ENCODE peak calls at places on chromosomes 3 and 15, in four cellular contexts. N, J, T and O are unnamed samples.

GRCh38 chr15:88476635-88477038 is 9.1 kb downstream of the MRPS11 start:
- DNase-seq in T (peak; percentile 74), N (peak; percentile 46), J (peak; percentile 69), O (peak; percentile 44)

GRCh38 chr15:66839511-66840112 is 137.6 kb downstream of the SMAD6 start:
- DNase-seq in J (no peak), N (no peak), T (peak; percentile 25), O (no peak)

GRCh38 chr3:82000773-82001172 is 239.3 kb upstream of the GBE1 start:
- DNase-seq in T (no peak), J (no peak), N (no peak), O (no peak)

GRCh38 chr15:82999905-83000671 is 11.4 kb downstream of the C15orf40 start:
- DNase-seq in N (no peak), J (peak; percentile 85), T (peak; percentile 83), O (peak; percentile 46)

GRCh38 chr3:184003187-184003967 is 14.3 kb downstream of the ABCC5 start:
- DNase-seq in J (peak; percentile 68), N (no peak), T (peak; percentile 71), O (no peak)

GRCh38 chr3:60017631-60018030 is 967.8 kb upstream of the CFAP20DC start:
- DNase-seq in T (no peak), N (no peak), J (peak; percentile 2), O (peak; percentile 23)

GRCh38 chr3:188523291-188523690 is 369.3 kb downstream of the LPP start:
- DNase-seq in J (no peak), N (no peak), T (no peak), O (no peak)

GRCh38 chr3:143629726-143630125 is 218.5 kb downstream of the SLC9A9 start:
- DNase-seq in J (no peak), T (no peak), N (no peak), O (no peak)

GRCh38 chr15:99430881-99431401 is 134.8 kb upstream of the MEF2A start:
- DNase-seq in N (peak; percentile 5), T (no peak), J (no peak), O (no peak)

GRCh38 chr15:69615756-69616155 is 163.1 kb downstream of the RPLP1 start:
- DNase-seq in T (no peak), J (no peak), N (no peak), O (no peak)

GRCh38 chr15:43867096-43867495 is 40.3 kb downstream of the WDR76 start:
- DNase-seq in T (no peak), J (no peak), N (no peak), O (no peak)

GRCh38 chr3:125386811-125387210 is 11.7 kb upstream of the ZNF148 start:
- DNase-seq in T (peak; percentile 89), J (peak; percentile 83), N (no peak), O (no peak)

GRCh38 chr3:4644954-4645353 is 151.8 kb downstream of the ITPR1 start:
- DNase-seq in J (peak; percentile 8), T (no peak), N (no peak), O (no peak)

GRCh38 chr3:192482809-192483208 is 244.5 kb downstream of the FGF12 start:
- DNase-seq in N (no peak), J (no peak), T (peak; percentile 50), O (no peak)

GRCh38 chr15:92879949-92880725 is 20.0 kb upstream of the CHD2 start:
- DNase-seq in T (no peak), N (no peak), J (no peak), O (no peak)

GRCh38 chr15:62559049-62559733 is 394.1 kb upstream of the C2CD4B start:
- DNase-seq in J (peak; percentile 36), N (peak; percentile 48), T (peak; percentile 80), O (no peak)

GRCh38 chr3:192571197-192571791 is 156.0 kb downstream of the FGF12 start:
- DNase-seq in N (peak; percentile 56), J (peak; percentile 56), T (peak; percentile 53), O (no peak)

GRCh38 chr3:120167488-120167887 is 73.2 kb upstream of the GSK3B start:
- DNase-seq in N (no peak), J (no peak), T (no peak), O (no peak)

DNA sequence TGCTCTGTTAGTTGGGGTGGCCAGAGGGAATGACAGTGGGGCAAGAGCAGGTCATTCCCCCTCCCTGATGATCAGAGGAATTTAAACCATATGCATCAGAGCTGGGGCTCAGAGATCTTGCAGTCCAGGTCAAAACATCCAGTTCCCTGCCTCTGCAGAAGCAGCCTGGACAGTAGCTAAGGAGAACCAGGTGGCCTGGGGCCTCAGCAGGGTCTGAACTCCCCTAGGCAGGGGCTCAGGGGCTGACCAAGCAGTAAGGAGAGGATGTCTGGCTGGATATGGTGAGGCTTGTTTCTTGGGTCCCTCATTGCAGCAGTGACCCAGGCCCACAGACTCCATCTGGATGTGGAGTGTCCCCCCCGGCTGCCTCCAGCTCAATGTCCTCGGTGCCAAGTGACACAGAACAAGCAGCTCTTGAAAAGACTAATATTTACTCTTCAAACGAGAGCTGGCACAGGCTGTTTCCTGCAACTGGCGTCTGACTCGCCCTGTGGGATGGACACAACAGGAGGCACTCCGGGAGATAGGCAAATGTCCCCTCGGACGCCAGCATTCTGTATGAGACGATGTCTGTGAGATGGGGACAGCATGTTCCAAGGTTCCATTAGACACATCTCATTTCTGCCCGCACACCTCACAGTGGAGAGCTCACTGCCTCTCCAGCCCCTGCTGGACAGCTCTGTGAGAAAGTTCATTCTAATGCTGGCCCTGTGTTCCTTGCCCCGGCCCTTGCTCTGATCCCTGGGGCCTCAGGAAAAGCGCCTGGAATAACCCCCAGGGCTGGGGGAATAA is 37.1 kb downstream of the SEC22C start:
- DNase-seq in T (no peak), N (peak; percentile 23), J (peak; percentile 30), O (no peak)
- TF ChIP-seq CTCF in T (no peak), N (no peak), J (peak; percentile 54), O (no peak)

DNA sequence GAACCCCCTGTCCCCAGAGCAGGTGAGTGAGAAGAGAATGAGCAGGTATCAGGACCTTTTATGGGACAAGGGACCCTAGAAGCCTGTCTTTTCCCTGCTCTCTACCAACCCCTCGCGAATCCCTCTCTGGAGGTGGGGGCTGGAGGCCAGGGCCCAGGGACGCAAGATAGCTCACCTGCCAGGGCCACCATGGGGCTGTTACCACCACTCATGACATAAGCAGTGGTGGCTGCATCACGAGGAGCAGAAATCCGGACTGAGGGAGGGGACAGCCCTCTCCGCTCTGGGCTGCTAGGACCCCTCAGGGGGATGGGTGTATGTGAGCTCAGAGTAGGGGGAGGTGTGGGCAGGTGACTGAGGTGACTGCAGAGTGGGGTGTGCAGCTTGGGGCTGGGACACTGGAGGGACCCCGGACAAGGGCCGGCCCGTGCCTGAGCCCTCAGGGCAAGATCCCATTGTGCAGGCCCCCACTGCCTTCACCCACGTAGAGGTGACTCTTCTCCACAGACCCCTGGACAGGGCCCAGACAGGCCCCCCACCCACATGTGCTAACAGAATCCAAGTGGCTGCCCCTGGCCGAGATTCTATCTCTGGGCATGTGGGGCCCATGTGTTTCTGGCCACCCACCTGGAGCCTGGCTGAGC is 190.6 kb downstream of the TBC1D2B start:
- DNase-seq in N (no peak), T (no peak), J (no peak), O (no peak)
- TF ChIP-seq CTCF in N (no peak), T (no peak), J (no peak), O (no peak)

DNA sequence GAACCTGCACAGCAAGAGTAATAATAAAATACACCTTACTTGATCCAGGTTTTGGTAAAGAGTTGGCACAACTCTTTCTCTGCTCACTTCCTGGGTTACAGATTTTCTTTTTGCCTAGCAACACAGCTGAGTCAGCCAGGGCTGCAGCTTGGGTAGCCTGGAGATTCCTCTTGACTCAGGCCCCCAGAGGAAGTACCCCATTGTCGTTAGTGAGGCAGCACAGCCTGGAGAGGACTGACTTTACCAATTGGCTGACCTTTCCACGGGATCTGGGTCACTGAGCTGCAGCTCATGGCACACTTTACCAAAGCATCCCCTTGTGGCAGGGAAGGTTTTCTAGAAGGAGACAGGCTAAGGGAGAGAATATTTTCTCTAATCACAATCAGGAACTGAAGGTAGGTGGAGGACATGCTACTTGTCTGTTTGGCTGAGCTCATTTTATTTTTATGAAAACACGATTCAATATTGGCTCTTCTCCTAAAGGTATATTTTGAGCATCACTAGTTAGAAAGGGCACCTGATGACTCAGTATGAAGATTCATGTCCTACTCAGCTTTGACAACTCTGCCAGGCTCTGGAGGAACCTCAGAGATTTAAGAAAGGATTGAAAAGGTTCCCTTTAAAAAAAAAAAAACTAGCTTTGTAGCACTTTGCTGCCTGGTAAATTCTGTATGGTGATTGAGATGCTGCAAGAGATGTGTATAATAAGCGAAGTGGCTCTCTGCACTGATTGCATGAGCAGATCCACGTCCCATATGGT is 124.9 kb downstream of the CHDH start:
- DNase-seq in J (no peak), T (no peak), N (no peak), O (no peak)
- TF ChIP-seq CTCF in J (peak; percentile 19), T (no peak), N (no peak), O (no peak)

GRCh38 chr3:123883111-123883510 is 1.0 kb downstream of the MYLK start:
- DNase-seq in N (no peak), J (no peak), T (no peak), O (no peak)

GRCh38 chr3:123878807-123879206 is 5.3 kb downstream of the MYLK start:
- DNase-seq in N (no peak), J (no peak), T (no peak), O (no peak)

GRCh38 chr3:123881771-123882170 is 2.4 kb downstream of the MYLK start:
- DNase-seq in J (no peak), N (no peak), T (no peak), O (no peak)

GRCh38 chr3:123883656-123884257 is 375 bp downstream of the MYLK start:
- DNase-seq in J (peak; percentile 8), N (peak; percentile 28), T (peak; percentile 13), O (no peak)

DNA sequence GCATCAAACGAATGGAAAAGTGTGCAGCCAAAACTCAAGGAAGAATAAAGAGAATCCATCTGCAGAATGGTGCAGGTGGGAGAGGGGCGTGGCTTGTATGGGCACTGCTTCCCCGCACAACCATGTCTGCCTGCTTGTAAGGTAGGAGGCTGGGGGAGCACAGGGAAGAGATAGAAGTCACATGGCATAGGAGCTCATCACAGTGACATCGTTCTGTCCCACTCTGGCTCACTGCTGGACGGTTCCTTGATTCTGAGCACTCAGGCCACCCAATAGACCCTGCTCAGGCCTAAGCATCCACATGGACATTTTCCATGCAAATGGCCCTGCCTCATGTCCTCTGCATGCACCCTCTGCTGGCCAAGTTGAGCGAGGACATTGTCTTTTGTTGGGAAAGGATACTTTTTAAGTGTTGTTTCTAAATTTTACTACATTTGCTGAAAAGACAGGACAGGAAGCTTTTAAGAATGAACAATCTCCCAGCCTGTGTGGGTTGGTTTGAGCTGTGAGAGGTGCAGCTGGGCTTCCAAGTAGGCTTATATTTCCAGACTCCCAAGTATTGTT is 3.1 kb downstream of the MYLK start:
- DNase-seq in J (peak; percentile 76), T (peak; percentile 66), N (no peak), O (no peak)
- TF ChIP-seq CTCF in J (peak; percentile 90), T (peak; percentile 68), N (peak; percentile 18), O (peak; percentile 10)

DNA sequence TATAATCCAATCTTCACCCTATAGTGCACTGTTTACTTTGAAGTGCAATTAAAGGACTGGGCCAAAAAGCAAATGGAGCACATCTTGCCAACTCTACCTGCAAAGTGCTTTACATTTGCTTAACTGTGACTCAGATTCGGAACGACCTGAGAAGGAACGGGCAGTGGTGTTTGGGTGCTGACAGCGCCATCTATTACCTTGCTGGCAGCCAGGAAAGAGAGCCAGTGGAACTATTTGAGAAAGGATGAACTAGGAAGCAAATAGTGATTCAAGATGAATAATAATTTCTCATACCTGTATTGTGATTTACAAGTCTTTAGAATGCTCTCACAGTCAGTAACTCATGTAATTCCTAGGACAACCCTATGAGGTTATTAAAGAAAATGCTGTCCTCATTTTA is 312.9 kb downstream of the PDCD6IP start:
- DNase-seq in T (no peak), J (no peak), N (no peak), O (no peak)
- TF ChIP-seq CTCF in T (no peak), J (no peak), N (no peak), O (no peak)